ENCODE peak calls at places on chromosome 14, in four cellular contexts. One of them, this sample, is unnamed. For H3K27me3 and H3K9me3, the result is how much of the 10 kb centered on the place peaks cover.

GRCh38 chr14:70907996-70908917 is 998 bp downstream of the PCNX1 start:
- DNase-seq in CD4-positive, alpha-beta T cell: peak
- DNase-seq in cardiac muscle cell: peak
- DNase-seq in testis: peak
- DNase-seq in this sample: peak

GRCh38 chr14:59936145-59936544 is 16.2 kb downstream of the LRRC9 start:
- DNase-seq in CD4-positive, alpha-beta T cell: no peak
- DNase-seq in cardiac muscle cell: no peak
- DNase-seq in testis: no peak
- DNase-seq in this sample: no peak

GRCh38 chr14:99727096-99727870 is 43.2 kb downstream of the CYP46A1 start:
- DNase-seq in CD4-positive, alpha-beta T cell: no peak
- DNase-seq in cardiac muscle cell: no peak
- DNase-seq in testis: no peak
- DNase-seq in this sample: no peak

GRCh38 chr14:21184252-21184651 is 28.4 kb upstream of the OR5AU1 start:
- DNase-seq in CD4-positive, alpha-beta T cell: no peak
- DNase-seq in cardiac muscle cell: no peak
- DNase-seq in testis: no peak
- DNase-seq in this sample: no peak

GRCh38 chr14:58898655-58899316 is 261.0 kb downstream of the DACT1 start:
- DNase-seq in CD4-positive, alpha-beta T cell: no peak
- DNase-seq in cardiac muscle cell: peak
- DNase-seq in testis: no peak
- DNase-seq in this sample: no peak

GRCh38 chr14:74571901-74572828 is 39.9 kb downstream of the LTBP2 start:
- DNase-seq in CD4-positive, alpha-beta T cell: no peak
- DNase-seq in cardiac muscle cell: peak
- DNase-seq in testis: peak
- DNase-seq in this sample: peak

GRCh38 chr14:80211143-80212024 is at the start of gene DIO2:
- DNase-seq in CD4-positive, alpha-beta T cell: no peak
- DNase-seq in cardiac muscle cell: peak
- DNase-seq in testis: peak
- DNase-seq in this sample: no peak

GRCh38 chr14:61528591-61529021 is 166.7 kb upstream of the HIF1A start:
- DNase-seq in CD4-positive, alpha-beta T cell: no peak
- DNase-seq in cardiac muscle cell: peak
- DNase-seq in testis: no peak
- DNase-seq in this sample: no peak

GRCh38 chr14:96180004-96180403 is 24.6 kb upstream of the BDKRB2 start:
- DNase-seq in CD4-positive, alpha-beta T cell: no peak
- DNase-seq in cardiac muscle cell: no peak
- DNase-seq in testis: no peak
- DNase-seq in this sample: no peak
- H3K27me3 ChIP-seq in CD4-positive, alpha-beta T cell: under half
- H3K27me3 ChIP-seq in cardiac muscle cell: under half
- H3K27me3 ChIP-seq in testis: under half
- H3K27me3 ChIP-seq in this sample: under half

GRCh38 chr14:101839236-101839635 is 77.7 kb downstream of the PPP2R5C start:
- DNase-seq in CD4-positive, alpha-beta T cell: no peak
- DNase-seq in cardiac muscle cell: no peak
- DNase-seq in testis: no peak
- DNase-seq in this sample: no peak
- H3K27ac ChIP-seq in CD4-positive, alpha-beta T cell: peak
- H3K27ac ChIP-seq in cardiac muscle cell: no peak
- H3K27ac ChIP-seq in testis: no peak
- H3K27ac ChIP-seq in this sample: no peak

GRCh38 chr14:43316427-43316826 is 1190.7 kb downstream of the FSCB start:
- DNase-seq in CD4-positive, alpha-beta T cell: no peak
- DNase-seq in cardiac muscle cell: no peak
- DNase-seq in testis: no peak
- DNase-seq in this sample: no peak
- H3K9me3 ChIP-seq in CD4-positive, alpha-beta T cell: under half
- H3K9me3 ChIP-seq in cardiac muscle cell: under half
- H3K9me3 ChIP-seq in testis: under half
- H3K9me3 ChIP-seq in this sample: under half

DNA sequence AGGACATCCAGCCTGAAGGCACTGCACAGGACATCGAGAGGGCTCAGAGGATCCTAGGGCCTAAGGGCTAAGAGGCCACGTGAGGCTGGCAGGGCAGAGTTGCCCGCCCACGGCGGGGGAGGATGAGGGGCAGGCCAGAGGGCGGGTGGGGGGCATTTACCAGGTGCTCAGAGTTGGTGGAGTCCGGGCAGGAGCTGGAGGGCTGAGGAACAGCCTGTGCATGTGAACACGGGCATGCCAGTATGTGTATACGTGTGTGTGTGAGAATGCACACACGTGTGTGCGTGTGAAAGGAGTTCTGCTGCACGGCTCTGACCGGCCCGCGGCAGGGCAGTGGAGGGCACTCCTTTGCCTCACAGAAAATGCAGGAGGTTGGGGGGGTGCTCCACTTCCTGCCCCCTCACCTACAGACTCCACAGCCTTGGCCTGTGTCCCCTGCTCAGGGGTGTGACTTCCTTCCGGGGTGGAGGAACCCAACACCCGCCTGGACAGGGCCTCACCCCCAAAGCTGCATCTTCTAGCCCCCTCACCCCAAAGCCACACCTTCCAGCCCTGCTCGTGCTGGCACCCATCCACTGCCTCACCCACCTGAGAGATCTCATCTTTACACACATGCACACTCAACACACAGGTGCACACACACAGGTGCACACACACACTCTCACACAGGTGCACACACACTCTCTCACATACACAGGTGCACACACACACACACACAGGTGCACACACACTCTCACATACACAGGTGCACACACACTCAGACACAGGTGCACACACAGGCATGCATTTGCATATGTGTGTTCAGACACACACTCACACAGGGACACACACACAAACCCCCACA is 11.8 kb upstream of the GPR132 start:
- DNase-seq in CD4-positive, alpha-beta T cell: no peak
- DNase-seq in cardiac muscle cell: no peak
- DNase-seq in testis: no peak
- DNase-seq in this sample: no peak
- H3K27me3 ChIP-seq in CD4-positive, alpha-beta T cell: under half
- H3K27me3 ChIP-seq in cardiac muscle cell: under half
- H3K27me3 ChIP-seq in testis: under half
- H3K27me3 ChIP-seq in this sample: under half

GRCh38 chr14:93954516-93954830 is 21.9 kb downstream of the ASB2 start:
- DNase-seq in CD4-positive, alpha-beta T cell: no peak
- DNase-seq in cardiac muscle cell: no peak
- DNase-seq in testis: no peak
- DNase-seq in this sample: no peak
- H3K27ac ChIP-seq in CD4-positive, alpha-beta T cell: no peak
- H3K27ac ChIP-seq in cardiac muscle cell: peak
- H3K27ac ChIP-seq in testis: no peak
- H3K27ac ChIP-seq in this sample: no peak